ENCODE peak calls at places on chromosomes 4 and X, in five cellular contexts. I is left lung, P is H9, A is adrenal gland, Z is tibial nerve. S is an unnamed sample.
A peak's percentile ranks its signal among the peaks of the same experiment; 100 is the strongest.

GRCh38 chrX:113868169-113868568 is 715.7 kb upstream of the HTR2C start:
- DNase-seq in P (no peak), I (no peak), A (no peak), Z (no peak), S (no peak)

GRCh38 chr4:165184220-165184619 is 23.1 kb upstream of the KLHL2 start:
- DNase-seq in I (no peak), Z (no peak), A (no peak), P (no peak), S (no peak)

GRCh38 chr4:17605236-17605635 is 9.2 kb upstream of the MED28 start:
- DNase-seq in I (no peak), Z (no peak), P (no peak), A (no peak), S (no peak)

GRCh38 chr4:88870428-88870827 is 172.8 kb upstream of the NAP1L5 start:
- DNase-seq in P (no peak), I (no peak), Z (no peak), A (no peak), S (no peak)

GRCh38 chrX:16268206-16268605 is 100.9 kb downstream of the MAGEB17 start:
- DNase-seq in Z (no peak), P (no peak), I (no peak), A (no peak), S (no peak)

GRCh38 chr4:168408620-168409019 is 71.7 kb downstream of the DDX60L start:
- DNase-seq in P (no peak), I (no peak), A (peak; percentile 67), Z (peak; percentile 15), S (peak; percentile 90)

GRCh38 chr4:130233377-130234047 is 1137.6 kb downstream of the C4orf33 start:
- DNase-seq in Z (no peak), A (no peak), P (no peak), I (no peak), S (no peak)

GRCh38 chr4:4569036-4569435 is 27.2 kb upstream of the STX18 start:
- DNase-seq in A (no peak), P (no peak), I (no peak), Z (no peak), S (no peak)

DNA sequence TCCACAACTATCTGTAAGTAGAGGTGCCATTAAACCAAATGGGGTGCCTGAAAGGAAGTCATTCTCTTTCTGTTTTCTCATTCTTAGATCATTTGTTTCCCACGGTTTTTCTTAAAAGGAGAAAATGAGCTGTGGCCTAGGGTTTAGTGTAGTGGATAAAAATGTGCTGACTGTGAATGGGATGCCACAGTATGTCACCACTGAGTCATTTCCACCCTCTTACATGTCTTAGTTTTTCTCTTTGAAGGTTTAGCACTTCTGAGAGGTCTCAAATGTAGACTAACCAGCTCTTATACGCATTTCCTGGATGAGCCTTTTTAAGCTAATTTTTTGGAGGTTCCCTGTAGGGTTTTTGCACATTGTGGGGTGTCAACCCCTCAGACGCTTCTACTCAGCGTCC is 244.5 kb upstream of the SPANXN1 start:
- DNase-seq in I (no peak), P (no peak), Z (no peak), A (no peak), S (peak; percentile 16)
- H3K27ac ChIP-seq in I (no peak overlapping the region), P (no peak overlapping the region), Z (no peak overlapping the region), A (no peak overlapping the region), S (peak overlapping the region; percentile 59)

GRCh38 chr4:152970102-152970820 is 34.1 kb downstream of the FHDC1 start:
- DNase-seq in A (no peak), P (no peak), I (no peak), Z (no peak), S (no peak)

GRCh38 chr4:152965614-152966013 is 29.5 kb downstream of the FHDC1 start:
- DNase-seq in P (no peak), I (no peak), Z (no peak), A (no peak), S (no peak)

GRCh38 chr4:152967942-152968341 is 31.8 kb downstream of the FHDC1 start:
- DNase-seq in I (no peak), P (no peak), Z (no peak), A (no peak), S (no peak)

GRCh38 chr4:152971053-152971452 is 34.9 kb downstream of the FHDC1 start:
- DNase-seq in P (no peak), Z (no peak), A (no peak), I (no peak), S (no peak)

GRCh38 chr4:152968806-152969394 is 32.8 kb downstream of the FHDC1 start:
- DNase-seq in P (no peak), A (no peak), Z (no peak), I (no peak), S (no peak)
- H3K27ac ChIP-seq in P (no peak overlapping the region), A (no peak overlapping the region), Z (no peak overlapping the region), I (peak overlapping the region; percentile 15), S (no peak overlapping the region)

GRCh38 chr4:77566148-77566547 is 39.5 kb upstream of the CXCL13 start:
- DNase-seq in Z (no peak), P (no peak), I (no peak), A (no peak), S (no peak)
- H3K27ac ChIP-seq in Z (no peak overlapping the region), P (no peak overlapping the region), I (no peak overlapping the region), A (no peak overlapping the region), S (no peak overlapping the region)

DNA sequence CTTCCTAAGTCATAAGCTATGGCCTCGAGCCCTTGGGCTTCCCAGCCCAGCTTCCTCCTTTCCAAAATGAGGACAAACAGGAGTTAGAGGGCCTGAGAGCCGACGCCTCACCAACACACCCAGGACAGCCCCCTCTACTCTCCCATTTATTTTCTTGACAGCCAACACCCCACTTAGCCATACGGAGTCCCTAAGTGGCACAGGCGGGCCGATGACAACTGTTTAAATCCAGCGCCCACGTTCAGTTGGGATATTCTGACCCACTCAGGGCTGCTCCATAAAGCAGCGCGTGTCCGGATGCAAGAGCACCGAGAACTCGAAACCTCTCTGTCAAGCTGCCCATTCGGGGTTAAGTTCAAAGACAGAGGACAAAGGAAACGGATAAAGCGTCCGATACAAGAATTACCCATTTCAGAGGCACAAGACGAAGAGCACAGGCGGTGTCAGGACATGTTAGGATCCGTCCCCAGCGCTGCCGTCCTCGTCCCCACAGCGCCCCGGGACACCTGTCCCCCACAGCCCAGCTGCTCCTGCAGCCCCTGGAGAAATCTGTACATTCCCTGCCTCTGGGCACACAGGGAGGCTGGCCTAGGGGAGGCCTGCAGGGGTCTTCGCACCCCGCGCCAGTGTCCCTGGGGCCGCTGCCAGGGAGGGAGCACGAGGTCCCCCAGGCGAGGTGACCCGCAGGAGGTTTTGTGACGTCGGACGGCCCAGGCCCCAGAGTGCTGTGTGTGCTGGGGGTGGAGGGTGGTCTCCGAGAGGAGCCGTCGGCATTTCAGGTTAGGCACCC is 1.2 kb downstream of the PRKX start:
- DNase-seq in I (peak; percentile 37), P (no peak), A (peak; percentile 20), Z (no peak), S (peak; percentile 5)
- H3K27ac ChIP-seq in I (peak overlapping the region; percentile 65), P (no peak overlapping the region), A (no peak overlapping the region), Z (peak overlapping the region; percentile 92), S (no peak overlapping the region)

GRCh38 chr4:5995901-5996623 is 22.2 kb downstream of the C4orf50 start:
- DNase-seq in Z (no peak), P (peak; percentile 27), A (no peak), I (no peak), S (no peak)

GRCh38 chr4:5999830-6000365 is 18.3 kb downstream of the C4orf50 start:
- DNase-seq in A (no peak), P (no peak), Z (no peak), I (no peak), S (no peak)

GRCh38 chr4:5993876-5994811 is 24.1 kb downstream of the C4orf50 start:
- DNase-seq in I (no peak), A (no peak), P (peak; percentile 24), Z (no peak), S (no peak)

GRCh38 chr4:5998333-5998936 is 19.8 kb downstream of the C4orf50 start:
- DNase-seq in P (peak; percentile 82), Z (no peak), I (no peak), A (peak; percentile 67), S (peak; percentile 61)

DNA sequence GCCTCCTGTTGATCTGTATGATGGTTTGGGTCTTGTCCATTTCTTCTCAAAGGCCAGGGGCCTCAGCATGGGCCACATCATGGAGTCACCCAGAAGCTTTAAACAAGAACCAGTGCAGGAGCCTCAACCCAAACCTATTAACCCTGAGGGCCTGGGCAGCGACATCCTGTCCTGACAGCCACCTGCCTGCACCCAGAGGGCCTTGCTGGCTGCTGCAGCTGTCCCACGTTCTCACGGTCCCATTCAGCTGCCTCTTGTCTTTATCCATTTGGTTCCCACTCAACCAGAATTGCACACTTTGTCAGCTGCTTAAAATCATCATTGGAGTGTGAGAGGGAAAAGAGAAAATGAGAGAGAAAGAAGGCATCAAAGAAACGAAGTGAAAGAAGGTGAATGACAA is 21.6 kb downstream of the C4orf50 start:
- DNase-seq in A (no peak), P (peak; percentile 22), I (no peak), Z (no peak), S (no peak)
- H3K27ac ChIP-seq in A (no peak overlapping the region), P (no peak overlapping the region), I (no peak overlapping the region), Z (no peak overlapping the region), S (no peak overlapping the region)

GRCh38 chr4:23945521-23946017 is 55.7 kb upstream of the PPARGC1A start:
- DNase-seq in A (peak; percentile 93), P (no peak), Z (no peak), I (peak; percentile 50), S (peak; percentile 84)
- H3K27ac ChIP-seq in A (peak overlapping the region; percentile 87), P (no peak overlapping the region), Z (no peak overlapping the region), I (no peak overlapping the region), S (peak overlapping the region; percentile 73)